ENCODE peak calls at places on chromosomes 13 and 19, in six cellular contexts. F is PC-3, R is Peyer's patch, J is ELR, H is NCI-H69, A is psoas muscle. O is an unnamed sample.

GRCh38 chr19:50509366-50509765 is 1.6 kb downstream of the JOSD2 start:
- DNase-seq in F (no peak), R (no peak), J (no peak), H (no peak), A (no peak), O (no peak)

GRCh38 chr13:40666905-40667621 is 622 bp upstream of the FOXO1 start:
- DNase-seq in F (peak; percentile 16), R (peak; percentile 77), J (peak; percentile 54), H (peak; percentile 64), A (peak; percentile 54), O (peak; percentile 53)

GRCh38 chr13:97219226-97219625 is 2.9 kb upstream of the MBNL2 start:
- DNase-seq in F (no peak), R (no peak), J (no peak), H (no peak), A (no peak), O (no peak)

GRCh38 chr19:4234142-4234861 is 5.0 kb downstream of the EBI3 start:
- DNase-seq in F (no peak), R (no peak), J (no peak), H (peak; percentile 25), A (no peak), O (no peak)

GRCh38 chr19:57934820-57935665 is at the start of gene ZNF418:
- DNase-seq in F (no peak), R (peak; percentile 62), J (peak; percentile 80), H (no peak), A (peak; percentile 39), O (peak; percentile 67)

GRCh38 chr13:77429320-77430142 is 102.6 kb upstream of the MYCBP2 start:
- DNase-seq in F (peak; percentile 81), R (no peak), J (no peak), H (peak; percentile 3), A (no peak), O (no peak)

GRCh38 chr19:39112338-39112890 is 13.2 kb upstream of the PAK4 start:
- DNase-seq in F (peak; percentile 87), R (peak; percentile 74), J (peak; percentile 71), H (no peak), A (peak; percentile 62), O (no peak)

GRCh38 chr13:113034451-113035208 is 65.6 kb downstream of the MCF2L start:
- DNase-seq in F (peak; percentile 66), R (peak; percentile 57), J (peak; percentile 70), H (peak; percentile 68), A (peak; percentile 39), O (peak; percentile 34)

GRCh38 chr13:31930901-31931522 is 100.6 kb upstream of the FRY start:
- DNase-seq in F (peak; percentile 64), R (no peak), J (no peak), H (peak; percentile 26), A (no peak), O (no peak)

GRCh38 chr19:1651548-1652394 is 644 bp downstream of the TCF3 start:
- DNase-seq in F (no peak), R (peak; percentile 74), J (peak; percentile 52), H (peak; percentile 78), A (peak; percentile 54), O (peak; percentile 47)

GRCh38 chr13:51923983-51924539 is 62.3 kb downstream of the CCDC70 start:
- DNase-seq in F (peak; percentile 41), R (no peak), J (peak; percentile 33), H (no peak), A (no peak), O (no peak)

GRCh38 chr13:89796196-89796595 is 1551.3 kb upstream of the MIR17HG start:
- DNase-seq in F (peak; percentile 34), R (no peak), J (peak; percentile 65), H (no peak), A (no peak), O (no peak)

GRCh38 chr13:71621152-71622124 is 245.6 kb downstream of the DACH1 start:
- DNase-seq in F (no peak), R (no peak), J (no peak), H (peak; percentile 92), A (no peak), O (no peak)

GRCh38 chr13:99854376-99854775 is 117.2 kb downstream of the ZIC5 start:
- DNase-seq in F (no peak), R (no peak), J (no peak), H (no peak), A (no peak), O (no peak)

O was measured in colonic mucosa.